ENCODE peak calls at places on chromosomes 1 and 21, in seven cellular contexts. One of them, this sample, is unnamed.

GRCh38 chr1:95352767-95353166 is 118.8 kb downstream of the RWDD3 start:
- DNase-seq in SK-N-SH: no peak
- DNase-seq in A549: no peak
- DNase-seq in aorta: no peak
- DNase-seq in dorsolateral prefrontal cortex: no peak
- DNase-seq in left ventricle myocardium inferior: no peak
- DNase-seq in Peyer's patch: no peak
- DNase-seq in this sample: no peak

GRCh38 chr1:200409203-200409760 is 554 bp downstream of the ZNF281 start:
- DNase-seq in left ventricle myocardium inferior: peak
- DNase-seq in SK-N-SH: no peak
- DNase-seq in A549: no peak
- DNase-seq in Peyer's patch: peak
- DNase-seq in aorta: peak
- DNase-seq in dorsolateral prefrontal cortex: peak
- DNase-seq in this sample: peak

GRCh38 chr1:888297-888696 is 35.4 kb upstream of the SAMD11 start:
- DNase-seq in SK-N-SH: no peak
- DNase-seq in left ventricle myocardium inferior: no peak
- DNase-seq in aorta: no peak
- DNase-seq in A549: no peak
- DNase-seq in dorsolateral prefrontal cortex: no peak
- DNase-seq in Peyer's patch: no peak
- DNase-seq in this sample: no peak

GRCh38 chr21:41783476-41784150 is 16.8 kb upstream of the RIPK4 start:
- DNase-seq in A549: no peak
- DNase-seq in Peyer's patch: no peak
- DNase-seq in left ventricle myocardium inferior: no peak
- DNase-seq in aorta: no peak
- DNase-seq in SK-N-SH: no peak
- DNase-seq in dorsolateral prefrontal cortex: no peak
- DNase-seq in this sample: no peak

GRCh38 chr1:181141431-181141910 is 53.0 kb downstream of the IER5 start:
- DNase-seq in left ventricle myocardium inferior: no peak
- DNase-seq in Peyer's patch: peak
- DNase-seq in dorsolateral prefrontal cortex: peak
- DNase-seq in A549: no peak
- DNase-seq in aorta: peak
- DNase-seq in SK-N-SH: no peak
- DNase-seq in this sample: peak

GRCh38 chr1:2275796-2276536 is 47.8 kb downstream of the SKI start:
- DNase-seq in Peyer's patch: no peak
- DNase-seq in dorsolateral prefrontal cortex: no peak
- DNase-seq in A549: no peak
- DNase-seq in left ventricle myocardium inferior: no peak
- DNase-seq in aorta: no peak
- DNase-seq in SK-N-SH: no peak
- DNase-seq in this sample: no peak

GRCh38 chr1:119631433-119632102 is 16.5 kb downstream of the ZNF697 start:
- DNase-seq in Peyer's patch: peak
- DNase-seq in aorta: peak
- DNase-seq in A549: no peak
- DNase-seq in dorsolateral prefrontal cortex: peak
- DNase-seq in SK-N-SH: peak
- DNase-seq in left ventricle myocardium inferior: peak
- DNase-seq in this sample: peak

GRCh38 chr1:204380293-204380831 is 20.6 kb upstream of the PLEKHA6 start:
- DNase-seq in Peyer's patch: no peak
- DNase-seq in A549: no peak
- DNase-seq in aorta: no peak
- DNase-seq in SK-N-SH: no peak
- DNase-seq in dorsolateral prefrontal cortex: no peak
- DNase-seq in left ventricle myocardium inferior: no peak
- DNase-seq in this sample: no peak

GRCh38 chr1:170967042-170967910 is 31.9 kb downstream of the MROH9 start:
- DNase-seq in A549: peak
- DNase-seq in Peyer's patch: no peak
- DNase-seq in SK-N-SH: peak
- DNase-seq in left ventricle myocardium inferior: no peak
- DNase-seq in dorsolateral prefrontal cortex: no peak
- DNase-seq in aorta: no peak
- DNase-seq in this sample: no peak

GRCh38 chr1:183585038-183585437 is 5.2 kb downstream of the NCF2 start:
- DNase-seq in Peyer's patch: no peak
- DNase-seq in A549: no peak
- DNase-seq in left ventricle myocardium inferior: no peak
- DNase-seq in SK-N-SH: no peak
- DNase-seq in dorsolateral prefrontal cortex: no peak
- DNase-seq in aorta: no peak
- DNase-seq in this sample: no peak

GRCh38 chr1:183583466-183583865 is 6.8 kb downstream of the NCF2 start:
- DNase-seq in dorsolateral prefrontal cortex: no peak
- DNase-seq in A549: no peak
- DNase-seq in Peyer's patch: no peak
- DNase-seq in aorta: peak
- DNase-seq in SK-N-SH: no peak
- DNase-seq in left ventricle myocardium inferior: no peak
- DNase-seq in this sample: no peak

GRCh38 chr1:183582021-183582746 is 8.1 kb downstream of the NCF2 start:
- DNase-seq in A549: no peak
- DNase-seq in Peyer's patch: no peak
- DNase-seq in SK-N-SH: no peak
- DNase-seq in aorta: no peak
- DNase-seq in left ventricle myocardium inferior: no peak
- DNase-seq in dorsolateral prefrontal cortex: no peak
- DNase-seq in this sample: no peak

GRCh38 chr1:183586455-183586854 is 3.8 kb downstream of the NCF2 start:
- DNase-seq in Peyer's patch: no peak
- DNase-seq in dorsolateral prefrontal cortex: no peak
- DNase-seq in left ventricle myocardium inferior: no peak
- DNase-seq in A549: no peak
- DNase-seq in aorta: no peak
- DNase-seq in SK-N-SH: no peak
- DNase-seq in this sample: no peak

DNA sequence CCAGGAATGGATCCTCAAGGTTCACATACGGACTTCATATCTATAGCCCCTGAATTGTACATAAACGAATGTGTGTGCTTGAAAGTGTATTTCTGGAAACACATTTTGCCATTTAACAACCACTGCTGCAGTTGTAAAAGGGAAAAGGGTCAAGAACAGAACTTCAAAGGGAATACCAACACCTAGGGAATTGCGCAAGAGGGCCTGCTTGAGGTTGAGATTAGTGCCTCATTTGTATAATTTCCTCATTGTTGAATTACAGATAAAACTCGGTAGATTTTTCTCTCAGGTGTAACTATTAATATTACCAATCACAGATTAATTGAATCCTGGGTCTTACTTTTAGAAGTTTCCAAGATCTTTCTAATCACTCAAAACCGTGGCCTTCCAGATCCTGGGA is 6.1 kb downstream of the NCF2 start:
- DNase-seq in SK-N-SH: no peak
- DNase-seq in left ventricle myocardium inferior: no peak
- DNase-seq in dorsolateral prefrontal cortex: no peak
- DNase-seq in Peyer's patch: no peak
- DNase-seq in A549: no peak
- DNase-seq in aorta: no peak
- DNase-seq in this sample: no peak
- H3K4me3 ChIP-seq in SK-N-SH: no peak
- H3K4me3 ChIP-seq in left ventricle myocardium inferior: no peak
- H3K4me3 ChIP-seq in dorsolateral prefrontal cortex: no peak
- H3K4me3 ChIP-seq in Peyer's patch: no peak
- H3K4me3 ChIP-seq in A549: no peak
- H3K4me3 ChIP-seq in aorta: no peak
- H3K4me3 ChIP-seq in this sample: no peak

DNA sequence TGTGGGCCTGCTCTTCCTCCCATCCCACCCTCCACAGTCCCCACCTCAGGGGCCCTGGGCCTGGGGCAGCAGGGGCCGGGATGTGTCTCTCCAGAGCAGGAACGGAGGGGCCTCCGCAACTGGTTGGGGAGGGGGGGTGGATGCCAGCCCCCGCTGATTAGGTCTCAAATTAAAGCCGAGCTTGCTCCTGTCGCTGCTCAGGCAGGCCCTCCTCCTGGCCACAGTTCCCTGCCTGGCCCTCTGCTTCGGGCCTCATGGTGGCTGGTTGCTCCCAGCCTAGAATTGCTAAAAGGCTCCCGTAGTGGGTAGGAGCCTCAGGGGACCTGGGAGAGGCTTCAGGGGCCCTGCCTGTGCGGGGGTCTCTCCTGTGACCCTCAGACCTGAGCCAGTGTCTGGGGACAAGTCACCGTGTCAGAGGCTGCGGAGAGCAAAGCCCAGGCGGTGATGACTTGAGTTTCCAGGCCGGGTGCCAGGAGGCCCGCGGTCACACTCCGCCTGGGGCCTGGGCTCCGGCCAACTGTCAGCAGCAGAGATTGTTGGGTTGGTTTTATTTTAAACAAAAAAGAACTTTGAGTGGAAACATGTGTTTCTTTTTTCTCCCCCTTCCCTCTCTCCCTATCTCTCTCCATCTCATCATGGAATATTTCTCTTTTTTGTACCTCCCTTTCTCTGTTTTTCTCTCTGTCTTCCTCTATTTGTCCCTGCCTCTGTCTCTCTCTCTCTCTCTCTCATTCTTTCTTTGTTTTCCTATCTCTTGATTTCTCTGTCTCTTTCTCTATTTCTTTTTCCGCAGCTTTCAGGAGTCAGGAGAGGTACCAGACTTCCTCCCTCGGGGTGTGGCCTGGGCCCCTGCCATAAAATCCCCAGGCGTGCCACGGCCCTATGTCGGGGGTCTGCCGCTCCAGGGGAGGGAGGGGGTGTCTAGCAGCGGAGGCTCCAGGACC is 20.0 kb upstream of the EPHA2 start:
- DNase-seq in aorta: peak
- DNase-seq in SK-N-SH: peak
- DNase-seq in dorsolateral prefrontal cortex: peak
- DNase-seq in A549: no peak
- DNase-seq in Peyer's patch: peak
- DNase-seq in left ventricle myocardium inferior: peak
- DNase-seq in this sample: peak
- H3K27ac ChIP-seq in aorta: no peak
- H3K27ac ChIP-seq in SK-N-SH: peak
- H3K27ac ChIP-seq in dorsolateral prefrontal cortex: peak
- H3K27ac ChIP-seq in A549: peak
- H3K27ac ChIP-seq in Peyer's patch: peak
- H3K27ac ChIP-seq in left ventricle myocardium inferior: peak
- H3K27ac ChIP-seq in this sample: peak

DNA sequence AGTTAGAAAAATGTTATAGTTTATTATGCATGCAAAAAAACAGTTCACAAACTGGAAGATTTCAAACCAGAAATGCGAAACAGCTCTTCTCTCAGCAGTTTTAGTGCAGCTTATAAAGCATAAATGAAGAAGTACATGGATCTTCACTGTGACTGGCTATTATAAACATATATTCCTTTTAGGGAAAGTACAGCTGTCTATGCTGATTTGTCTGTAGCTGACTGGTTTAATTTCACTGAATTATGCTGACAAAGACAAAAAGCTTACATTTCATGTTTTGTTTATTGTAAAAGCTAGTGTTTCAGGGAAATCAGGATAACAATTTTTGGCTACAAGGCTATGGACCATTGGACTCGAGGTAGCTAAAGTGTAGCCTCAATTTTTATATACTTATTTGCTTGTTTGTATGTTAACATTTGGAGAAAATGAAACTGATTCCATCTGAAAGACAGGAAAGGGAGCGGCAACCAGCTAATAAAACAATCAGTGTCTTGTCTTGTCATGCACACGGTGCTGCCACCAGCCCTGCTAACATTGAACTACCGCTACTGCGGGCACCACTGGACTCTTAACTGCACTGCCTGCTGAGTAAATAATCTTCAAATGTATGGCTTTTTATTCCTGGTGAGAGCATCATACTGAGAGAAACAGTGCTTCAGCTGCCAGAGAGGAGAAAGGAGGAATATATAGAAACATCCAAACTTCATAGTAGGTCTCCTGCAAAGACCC is 480.1 kb downstream of the COL11A1 start:
- DNase-seq in SK-N-SH: peak
- DNase-seq in left ventricle myocardium inferior: no peak
- DNase-seq in Peyer's patch: no peak
- DNase-seq in dorsolateral prefrontal cortex: peak
- DNase-seq in aorta: no peak
- DNase-seq in A549: no peak
- DNase-seq in this sample: no peak
- H3K4me3 ChIP-seq in SK-N-SH: peak
- H3K4me3 ChIP-seq in left ventricle myocardium inferior: no peak
- H3K4me3 ChIP-seq in Peyer's patch: no peak
- H3K4me3 ChIP-seq in dorsolateral prefrontal cortex: peak
- H3K4me3 ChIP-seq in aorta: no peak
- H3K4me3 ChIP-seq in A549: no peak
- H3K4me3 ChIP-seq in this sample: no peak

GRCh38 chr1:220769205-220769604 is 17.5 kb upstream of the MTARC1 start:
- DNase-seq in SK-N-SH: no peak
- DNase-seq in dorsolateral prefrontal cortex: no peak
- DNase-seq in A549: no peak
- DNase-seq in Peyer's patch: no peak
- DNase-seq in left ventricle myocardium inferior: no peak
- DNase-seq in aorta: no peak
- DNase-seq in this sample: no peak
- H3K27ac ChIP-seq in SK-N-SH: no peak
- H3K27ac ChIP-seq in dorsolateral prefrontal cortex: no peak
- H3K27ac ChIP-seq in A549: no peak
- H3K27ac ChIP-seq in Peyer's patch: no peak
- H3K27ac ChIP-seq in left ventricle myocardium inferior: no peak
- H3K27ac ChIP-seq in aorta: no peak
- H3K27ac ChIP-seq in this sample: no peak

GRCh38 chr1:172460177-172460576 is 16.3 kb upstream of the PIGC start:
- DNase-seq in A549: no peak
- DNase-seq in dorsolateral prefrontal cortex: no peak
- DNase-seq in aorta: no peak
- DNase-seq in Peyer's patch: no peak
- DNase-seq in left ventricle myocardium inferior: no peak
- DNase-seq in SK-N-SH: no peak
- DNase-seq in this sample: no peak

GRCh38 chr1:172457479-172458130 is 13.7 kb upstream of the PIGC start:
- DNase-seq in A549: no peak
- DNase-seq in dorsolateral prefrontal cortex: no peak
- DNase-seq in Peyer's patch: no peak
- DNase-seq in SK-N-SH: no peak
- DNase-seq in left ventricle myocardium inferior: no peak
- DNase-seq in aorta: no peak
- DNase-seq in this sample: no peak

GRCh38 chr1:172452536-172453159 is 8.8 kb upstream of the PIGC start:
- DNase-seq in Peyer's patch: no peak
- DNase-seq in dorsolateral prefrontal cortex: no peak
- DNase-seq in aorta: no peak
- DNase-seq in SK-N-SH: no peak
- DNase-seq in left ventricle myocardium inferior: no peak
- DNase-seq in A549: no peak
- DNase-seq in this sample: no peak

GRCh38 chr1:172453607-172454006 is 9.7 kb upstream of the PIGC start:
- DNase-seq in left ventricle myocardium inferior: no peak
- DNase-seq in SK-N-SH: no peak
- DNase-seq in dorsolateral prefrontal cortex: no peak
- DNase-seq in aorta: no peak
- DNase-seq in A549: no peak
- DNase-seq in Peyer's patch: no peak
- DNase-seq in this sample: no peak

DNA sequence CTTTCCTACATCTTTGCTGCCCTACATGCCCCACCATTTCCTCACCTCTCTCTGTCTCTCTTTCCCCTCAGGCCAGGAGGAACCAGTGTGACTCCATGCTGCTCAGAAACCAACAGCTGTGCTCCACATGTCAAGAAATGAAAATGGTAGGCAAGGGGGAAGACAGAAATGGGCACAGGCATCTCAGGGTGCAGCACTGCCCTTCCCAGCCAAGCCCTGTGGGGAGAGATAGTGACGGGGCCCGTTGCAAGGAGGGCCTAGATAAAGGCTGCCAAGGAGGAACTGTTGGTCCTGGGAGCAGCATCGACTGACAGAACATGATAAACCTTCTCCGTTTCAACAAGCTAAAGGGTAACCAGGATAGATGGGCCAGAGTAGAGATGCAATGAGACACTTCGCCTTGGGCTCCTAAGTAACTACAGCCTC is 12.5 kb upstream of the PIGC start:
- DNase-seq in left ventricle myocardium inferior: no peak
- DNase-seq in aorta: no peak
- DNase-seq in Peyer's patch: no peak
- DNase-seq in A549: no peak
- DNase-seq in SK-N-SH: no peak
- DNase-seq in dorsolateral prefrontal cortex: no peak
- DNase-seq in this sample: no peak
- H3K4me3 ChIP-seq in left ventricle myocardium inferior: no peak
- H3K4me3 ChIP-seq in aorta: no peak
- H3K4me3 ChIP-seq in Peyer's patch: no peak
- H3K4me3 ChIP-seq in A549: no peak
- H3K4me3 ChIP-seq in SK-N-SH: no peak
- H3K4me3 ChIP-seq in dorsolateral prefrontal cortex: no peak
- H3K4me3 ChIP-seq in this sample: no peak